ENCODE peak calls at places on chromosomes 3 and 15, in four cellular contexts. One of them, this sample, is unnamed. For H3K36me3, the result is how much of the 10 kb centered on the place peaks cover.

GRCh38 chr15:37490707-37491106 is 390.4 kb upstream of the MEIS2 start:
- DNase-seq in CD4-positive, alpha-beta memory T cell: no peak
- DNase-seq in stomach: no peak
- DNase-seq in neural progenitor cell: no peak
- DNase-seq in this sample: no peak

GRCh38 chr3:161096771-161097367 is 8.3 kb downstream of the B3GALNT1 start:
- DNase-seq in stomach: peak
- DNase-seq in CD4-positive, alpha-beta memory T cell: no peak
- DNase-seq in neural progenitor cell: peak
- DNase-seq in this sample: no peak

GRCh38 chr3:71421475-71421819 is 162.1 kb downstream of the FOXP1 start:
- DNase-seq in stomach: no peak
- DNase-seq in CD4-positive, alpha-beta memory T cell: no peak
- DNase-seq in neural progenitor cell: no peak
- DNase-seq in this sample: no peak

GRCh38 chr3:11642455-11643162 is 1.1 kb downstream of the VGLL4 start:
- DNase-seq in CD4-positive, alpha-beta memory T cell: peak
- DNase-seq in stomach: peak
- DNase-seq in neural progenitor cell: peak
- DNase-seq in this sample: peak

GRCh38 chr15:32737246-32737757 is 19.5 kb downstream of the GREM1 start:
- DNase-seq in neural progenitor cell: no peak
- DNase-seq in CD4-positive, alpha-beta memory T cell: no peak
- DNase-seq in stomach: no peak
- DNase-seq in this sample: no peak

GRCh38 chr3:71055602-71056001 is 527.9 kb downstream of the FOXP1 start:
- DNase-seq in stomach: no peak
- DNase-seq in neural progenitor cell: no peak
- DNase-seq in CD4-positive, alpha-beta memory T cell: no peak
- DNase-seq in this sample: no peak

GRCh38 chr3:194536883-194537637 is 50.3 kb upstream of the ATP13A3 start:
- DNase-seq in stomach: peak
- DNase-seq in neural progenitor cell: no peak
- DNase-seq in CD4-positive, alpha-beta memory T cell: no peak
- DNase-seq in this sample: no peak

GRCh38 chr3:170056710-170057454 is 19.1 kb downstream of the GPR160 start:
- DNase-seq in neural progenitor cell: no peak
- DNase-seq in stomach: no peak
- DNase-seq in CD4-positive, alpha-beta memory T cell: no peak
- DNase-seq in this sample: no peak

GRCh38 chr15:32651229-32651837 is 9.8 kb downstream of the SCG5 start:
- DNase-seq in neural progenitor cell: peak
- DNase-seq in stomach: peak
- DNase-seq in CD4-positive, alpha-beta memory T cell: no peak
- DNase-seq in this sample: peak

GRCh38 chr3:71443332-71443731 is 140.2 kb downstream of the FOXP1 start:
- DNase-seq in CD4-positive, alpha-beta memory T cell: no peak
- DNase-seq in neural progenitor cell: no peak
- DNase-seq in stomach: no peak
- DNase-seq in this sample: no peak

GRCh38 chr15:73345658-73346057 is 23.1 kb downstream of the HCN4 start:
- DNase-seq in CD4-positive, alpha-beta memory T cell: no peak
- DNase-seq in stomach: no peak
- DNase-seq in neural progenitor cell: no peak
- DNase-seq in this sample: no peak

GRCh38 chr15:33737687-33738606 is 230.3 kb upstream of the CHRM5 start:
- DNase-seq in neural progenitor cell: peak
- DNase-seq in CD4-positive, alpha-beta memory T cell: no peak
- DNase-seq in stomach: peak
- DNase-seq in this sample: peak

GRCh38 chr15:55546718-55547117 is 38.7 kb upstream of the DNAAF4 start:
- DNase-seq in CD4-positive, alpha-beta memory T cell: no peak
- DNase-seq in neural progenitor cell: no peak
- DNase-seq in stomach: no peak
- DNase-seq in this sample: no peak

GRCh38 chr15:74795961-74796625 is 14.2 kb downstream of the CSK start:
- DNase-seq in stomach: no peak
- DNase-seq in neural progenitor cell: no peak
- DNase-seq in CD4-positive, alpha-beta memory T cell: peak
- DNase-seq in this sample: no peak

GRCh38 chr15:48865387-48866079 is 12.4 kb upstream of the EID1 start:
- DNase-seq in stomach: no peak
- DNase-seq in CD4-positive, alpha-beta memory T cell: no peak
- DNase-seq in neural progenitor cell: peak
- DNase-seq in this sample: no peak

GRCh38 chr15:57560976-57561711 is 30.6 kb upstream of the MYZAP start:
- DNase-seq in stomach: peak
- DNase-seq in neural progenitor cell: peak
- DNase-seq in CD4-positive, alpha-beta memory T cell: peak
- DNase-seq in this sample: peak

GRCh38 chr15:47184003-47184404 is 533.3 kb upstream of the SEMA6D start:
- DNase-seq in CD4-positive, alpha-beta memory T cell: no peak
- DNase-seq in neural progenitor cell: peak
- DNase-seq in stomach: no peak
- DNase-seq in this sample: no peak

GRCh38 chr3:185813691-185814215 is 11.1 kb downstream of the IGF2BP2 start:
- DNase-seq in neural progenitor cell: peak
- DNase-seq in stomach: no peak
- DNase-seq in CD4-positive, alpha-beta memory T cell: no peak
- DNase-seq in this sample: no peak

DNA sequence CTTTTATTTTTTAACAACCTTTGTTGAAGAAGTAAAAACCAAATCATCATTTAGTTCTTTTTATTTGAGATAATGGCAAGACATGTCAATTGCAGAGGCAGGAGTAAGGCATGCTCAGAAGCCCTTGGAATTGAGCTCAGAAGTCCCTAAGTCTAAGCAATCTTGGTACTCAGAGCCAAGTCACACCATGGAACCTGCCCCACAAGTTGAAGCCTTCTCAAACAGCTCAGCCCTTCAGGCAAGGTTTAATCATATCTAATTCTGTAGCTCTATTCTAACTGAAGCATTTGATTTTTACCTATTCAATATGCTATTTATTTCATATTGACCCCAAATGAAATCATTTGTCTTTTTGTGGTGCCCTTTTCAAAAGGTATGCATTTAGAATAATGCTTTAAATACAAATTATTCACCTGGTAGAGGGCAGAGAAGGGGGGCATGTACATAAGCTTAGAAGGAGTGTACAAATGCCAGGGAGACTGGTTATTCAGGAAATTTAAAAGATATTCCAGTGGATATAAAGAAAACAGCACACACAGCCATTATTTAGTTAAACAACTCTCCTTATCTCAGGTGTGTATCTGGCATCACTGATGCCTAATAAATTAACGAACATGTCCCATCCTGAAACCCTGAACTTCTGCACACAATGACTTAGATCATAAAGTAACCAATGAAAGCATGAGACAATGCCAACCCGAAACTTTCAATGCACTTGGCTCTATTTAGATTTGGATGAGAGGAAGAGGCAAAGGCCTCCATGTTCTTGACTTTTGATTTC is 26.3 kb upstream of the TOP2B start:
- DNase-seq in neural progenitor cell: no peak
- DNase-seq in CD4-positive, alpha-beta memory T cell: no peak
- DNase-seq in stomach: no peak
- DNase-seq in this sample: no peak
- H3K36me3 ChIP-seq in neural progenitor cell: under half
- H3K36me3 ChIP-seq in CD4-positive, alpha-beta memory T cell: under half
- H3K36me3 ChIP-seq in stomach: under half
- H3K36me3 ChIP-seq in this sample: under half

DNA sequence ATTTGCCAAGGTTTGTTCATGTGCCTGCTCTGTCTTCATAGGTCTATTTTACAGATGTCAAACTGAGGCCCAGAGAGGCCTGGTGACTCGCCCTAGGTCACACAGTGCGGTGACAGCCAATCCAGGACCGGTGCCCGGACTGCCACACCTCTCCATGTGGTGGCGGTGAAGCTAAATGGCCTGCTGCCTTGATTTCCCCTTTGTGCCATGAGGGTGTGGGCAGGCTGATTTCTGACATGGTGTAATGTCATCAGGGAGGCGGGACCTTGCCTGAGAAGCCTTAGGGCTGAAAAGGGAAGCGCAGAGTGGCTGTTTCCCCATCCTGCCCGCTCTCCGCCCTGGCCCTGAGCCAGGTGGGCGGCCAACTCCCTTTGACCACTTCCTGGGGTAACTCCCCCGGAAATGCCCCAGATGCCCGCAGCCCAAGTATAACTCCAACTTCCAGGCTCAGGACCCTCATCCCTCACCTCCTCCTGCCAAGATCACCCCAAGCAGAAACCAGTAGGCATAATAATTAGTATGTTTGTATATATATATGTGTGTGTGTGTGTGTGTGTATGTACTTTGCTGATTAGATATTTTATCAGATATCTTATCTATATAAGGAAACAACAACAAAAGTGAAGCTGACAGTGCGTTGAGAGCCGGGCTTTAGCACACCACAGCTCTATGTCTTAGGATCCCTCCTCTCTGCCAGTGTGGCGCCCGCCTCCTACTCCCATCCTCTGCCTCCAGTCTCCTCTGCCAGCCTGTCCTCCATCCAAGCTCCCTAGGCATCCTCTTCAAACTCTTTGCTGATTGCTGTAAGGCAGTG is 63.9 kb downstream of the IQSEC1 start:
- DNase-seq in stomach: peak
- DNase-seq in neural progenitor cell: no peak
- DNase-seq in CD4-positive, alpha-beta memory T cell: peak
- DNase-seq in this sample: peak
- H3K27ac ChIP-seq in stomach: peak
- H3K27ac ChIP-seq in neural progenitor cell: no peak
- H3K27ac ChIP-seq in CD4-positive, alpha-beta memory T cell: peak
- H3K27ac ChIP-seq in this sample: peak

GRCh38 chr3:88132894-88133293 is 16.9 kb upstream of the C3orf38 start:
- DNase-seq in CD4-positive, alpha-beta memory T cell: no peak
- DNase-seq in stomach: no peak
- DNase-seq in neural progenitor cell: no peak
- DNase-seq in this sample: no peak

GRCh38 chr3:88142094-88142624 is 7.6 kb upstream of the C3orf38 start:
- DNase-seq in stomach: no peak
- DNase-seq in CD4-positive, alpha-beta memory T cell: no peak
- DNase-seq in neural progenitor cell: no peak
- DNase-seq in this sample: no peak

GRCh38 chr3:88133711-88134263 is 16.0 kb upstream of the C3orf38 start:
- DNase-seq in neural progenitor cell: no peak
- DNase-seq in CD4-positive, alpha-beta memory T cell: no peak
- DNase-seq in stomach: no peak
- DNase-seq in this sample: no peak

GRCh38 chr3:88141458-88142083 is 8.2 kb upstream of the C3orf38 start:
- DNase-seq in stomach: no peak
- DNase-seq in CD4-positive, alpha-beta memory T cell: no peak
- DNase-seq in neural progenitor cell: no peak
- DNase-seq in this sample: no peak

DNA sequence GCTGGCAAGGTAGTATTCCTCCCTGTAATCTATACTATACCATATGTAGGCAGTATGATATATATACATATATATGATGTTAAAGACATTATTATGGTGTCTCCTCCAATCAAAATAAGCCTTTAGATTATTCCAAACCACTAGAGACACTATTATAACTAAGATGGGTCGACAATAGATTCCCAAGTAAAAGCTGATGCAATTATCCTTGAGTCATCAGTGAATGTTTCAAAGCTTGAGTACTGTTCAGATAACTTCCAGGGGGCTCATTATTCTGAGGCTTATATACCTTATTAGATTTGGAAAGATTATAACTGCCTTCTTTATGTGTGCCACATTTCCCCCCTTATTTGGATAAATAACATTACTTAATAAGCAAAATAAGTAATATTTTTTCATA is 11.9 kb upstream of the C3orf38 start:
- DNase-seq in stomach: no peak
- DNase-seq in CD4-positive, alpha-beta memory T cell: no peak
- DNase-seq in neural progenitor cell: no peak
- DNase-seq in this sample: no peak
- H3K36me3 ChIP-seq in stomach: half or more
- H3K36me3 ChIP-seq in CD4-positive, alpha-beta memory T cell: under half
- H3K36me3 ChIP-seq in neural progenitor cell: under half
- H3K36me3 ChIP-seq in this sample: under half

DNA sequence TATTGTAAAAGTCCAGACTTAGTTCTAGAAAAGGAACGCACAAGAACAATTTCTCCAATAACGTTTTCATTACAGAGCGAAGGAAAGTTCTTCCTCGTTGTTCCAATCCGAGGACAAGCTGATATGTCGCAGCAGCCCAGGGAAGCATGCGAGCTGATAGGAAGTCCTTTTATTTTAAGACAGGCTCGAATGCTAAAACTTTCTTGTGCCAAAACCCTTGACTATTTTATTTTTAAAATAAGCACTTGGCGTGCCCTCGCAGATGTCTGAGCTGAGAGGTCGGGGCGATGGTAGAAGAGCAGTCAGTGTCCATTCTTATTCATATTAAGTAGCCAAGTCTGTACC is 433 bp upstream of the MITF start:
- DNase-seq in neural progenitor cell: no peak
- DNase-seq in CD4-positive, alpha-beta memory T cell: no peak
- DNase-seq in stomach: no peak
- DNase-seq in this sample: no peak
- H3K27ac ChIP-seq in neural progenitor cell: no peak
- H3K27ac ChIP-seq in CD4-positive, alpha-beta memory T cell: no peak
- H3K27ac ChIP-seq in stomach: peak
- H3K27ac ChIP-seq in this sample: no peak

GRCh38 chr3:52483081-52483480 is 12.1 kb upstream of the STAB1 start:
- DNase-seq in neural progenitor cell: no peak
- DNase-seq in stomach: no peak
- DNase-seq in CD4-positive, alpha-beta memory T cell: no peak
- DNase-seq in this sample: no peak
- H3K36me3 ChIP-seq in neural progenitor cell: under half
- H3K36me3 ChIP-seq in stomach: half or more
- H3K36me3 ChIP-seq in CD4-positive, alpha-beta memory T cell: half or more
- H3K36me3 ChIP-seq in this sample: half or more

GRCh38 chr3:174767406-174767805 is 91.7 kb upstream of the NAALADL2 start:
- DNase-seq in neural progenitor cell: no peak
- DNase-seq in stomach: no peak
- DNase-seq in CD4-positive, alpha-beta memory T cell: no peak
- DNase-seq in this sample: no peak

GRCh38 chr3:174769171-174769570 is 90.0 kb upstream of the NAALADL2 start:
- DNase-seq in stomach: no peak
- DNase-seq in neural progenitor cell: no peak
- DNase-seq in CD4-positive, alpha-beta memory T cell: no peak
- DNase-seq in this sample: no peak

DNA sequence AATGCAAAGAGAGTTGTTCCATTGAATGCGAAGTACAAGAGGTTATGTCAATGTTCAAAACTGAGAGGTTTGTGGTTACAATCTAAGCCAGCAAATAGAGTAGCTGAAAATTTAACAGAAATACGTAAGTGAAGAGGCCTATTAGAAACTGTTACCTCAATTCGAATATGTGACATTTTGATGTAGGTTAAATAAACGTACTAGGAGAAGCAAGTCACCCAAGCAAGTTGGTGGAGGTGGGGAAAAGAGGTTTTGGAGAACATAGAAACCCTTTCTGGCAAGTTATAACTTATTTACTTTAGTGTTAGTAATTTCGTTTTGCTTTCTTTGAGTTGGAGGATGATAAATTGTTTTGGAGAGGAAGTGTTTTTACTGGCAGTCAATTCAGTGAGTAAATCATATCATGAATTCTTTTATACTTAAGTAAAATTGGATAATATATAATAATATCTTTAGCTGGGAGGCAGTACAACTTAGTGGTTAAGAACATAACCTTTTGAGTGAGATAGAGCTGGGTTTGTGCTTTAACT is 91.2 kb upstream of the NAALADL2 start:
- DNase-seq in neural progenitor cell: no peak
- DNase-seq in stomach: no peak
- DNase-seq in CD4-positive, alpha-beta memory T cell: no peak
- DNase-seq in this sample: no peak
- H3K27ac ChIP-seq in neural progenitor cell: no peak
- H3K27ac ChIP-seq in stomach: no peak
- H3K27ac ChIP-seq in CD4-positive, alpha-beta memory T cell: no peak
- H3K27ac ChIP-seq in this sample: no peak

This sample was measured in effector memory CD4-positive, alpha-beta T cell.